ENCODE peak calls at places on chromosomes 6 and 20, in six cellular contexts. C is HepG2, S is K562, P is GM12878, J is SK-N-SH, I is H1. Q is an unnamed sample.

GRCh38 chr20:42483694-42484303 is 705.9 kb downstream of the PTPRT start:
- DNase-seq in C (peak), S (peak), P (no peak), J (peak), I (peak), Q (peak)

GRCh38 chr6:72861935-72862432 is 240.1 kb downstream of the KCNQ5 start:
- DNase-seq in C (no peak), S (no peak), P (peak), J (no peak), I (no peak), Q (peak)

GRCh38 chr6:14743465-14744211 is 502.2 kb upstream of the JARID2 start:
- DNase-seq in C (peak), S (peak), P (no peak), J (no peak), I (no peak), Q (peak)

GRCh38 chr6:138607478-138608433 is 108.5 kb upstream of the NHSL1 start:
- DNase-seq in C (no peak), S (no peak), P (no peak), J (no peak), I (no peak), Q (no peak)

GRCh38 chr6:2911171-2911570 is 8.1 kb upstream of the SERPINB9 start:
- DNase-seq in C (no peak), S (no peak), P (no peak), J (no peak), I (no peak), Q (peak)

GRCh38 chr6:150118642-150119041 is 24.2 kb upstream of the PPP1R14C start:
- DNase-seq in C (peak), S (no peak), P (no peak), J (no peak), I (no peak), Q (no peak)

GRCh38 chr20:62253398-62253797 is 15.1 kb downstream of the OSBPL2 start:
- DNase-seq in C (no peak), S (no peak), P (no peak), J (no peak), I (no peak), Q (no peak)

GRCh38 chr6:10720229-10720959 is 2.5 kb upstream of the TMEM14C start:
- DNase-seq in C (peak), S (no peak), P (no peak), J (peak), I (no peak), Q (no peak)

GRCh38 chr6:40349566-40350192 is 237.5 kb downstream of the LRFN2 start:
- DNase-seq in C (no peak), S (no peak), P (no peak), J (no peak), I (no peak), Q (no peak)

GRCh38 chr6:131807644-131808459 is at the start of gene ENPP1:
- DNase-seq in C (peak), S (peak), P (no peak), J (peak), I (no peak), Q (no peak)

GRCh38 chr6:100475554-100476325 is 11.0 kb upstream of the SIM1 start:
- DNase-seq in C (no peak), S (no peak), P (peak), J (no peak), I (no peak), Q (no peak)

GRCh38 chr6:21479140-21479539 is 114.4 kb upstream of the SOX4 start:
- DNase-seq in C (no peak), S (no peak), P (no peak), J (peak), I (no peak), Q (no peak)

GRCh38 chr6:14117158-14118090 is at the start of gene CD83:
- DNase-seq in C (peak), S (peak), P (no peak), J (peak), I (no peak), Q (peak)

GRCh38 chr6:165663283-165663735 is 268 bp upstream of the PDE10A start:
- DNase-seq in C (no peak), S (no peak), P (no peak), J (peak), I (no peak), Q (no peak)

GRCh38 chr6:111591901-111592461 is 13.7 kb downstream of the TRAF3IP2 start:
- DNase-seq in C (no peak), S (no peak), P (no peak), J (peak), I (no peak), Q (no peak)

GRCh38 chr6:16553531-16553930 is 207.7 kb downstream of the ATXN1 start:
- DNase-seq in C (no peak), S (no peak), P (no peak), J (no peak), I (no peak), Q (no peak)

GRCh38 chr6:111799576-111800467 is 73.4 kb downstream of the FYN start:
- DNase-seq in C (no peak), S (peak), P (no peak), J (no peak), I (no peak), Q (no peak)

GRCh38 chr20:41395669-41396664 is 29.3 kb upstream of the EMILIN3 start:
- DNase-seq in C (peak), S (no peak), P (no peak), J (no peak), I (no peak), Q (no peak)

GRCh38 chr20:41394931-41395668 is 28.5 kb upstream of the EMILIN3 start:
- DNase-seq in C (no peak), S (no peak), P (no peak), J (no peak), I (no peak), Q (no peak)

GRCh38 chr20:41394081-41394480 is 27.5 kb upstream of the EMILIN3 start:
- DNase-seq in C (no peak), S (no peak), P (no peak), J (no peak), I (no peak), Q (no peak)

GRCh38 chr20:41393705-41394066 is 27.1 kb upstream of the EMILIN3 start:
- DNase-seq in C (no peak), S (no peak), P (no peak), J (no peak), I (no peak), Q (no peak)

GRCh38 chr20:41398408-41398807 is 31.8 kb upstream of the EMILIN3 start:
- DNase-seq in C (no peak), S (no peak), P (no peak), J (no peak), I (no peak), Q (no peak)
- TF ChIP-seq POLR2AphosphoS5 in C (no peak), S (no peak), P (no peak), J (no peak), I (no peak), Q (no peak)

GRCh38 chr6:107488174-107488874 is 1.6 kb upstream of the SOBP start:
- DNase-seq in C (no peak), S (no peak), P (no peak), J (peak), I (no peak), Q (no peak)

GRCh38 chr6:107490568-107491058 is 696 bp downstream of the SOBP start:
- DNase-seq in C (no peak), S (no peak), P (no peak), J (peak), I (no peak), Q (no peak)

GRCh38 chr6:107491059-107491609 is 1.2 kb downstream of the SOBP start:
- DNase-seq in C (peak), S (no peak), P (no peak), J (peak), I (no peak), Q (no peak)

GRCh38 chr6:107488875-107489635 is 862 bp upstream of the SOBP start:
- DNase-seq in C (peak), S (peak), P (no peak), J (peak), I (no peak), Q (peak)

GRCh38 chr6:107489636-107490567 is at the start of gene SOBP:
- DNase-seq in C (peak), S (peak), P (no peak), J (peak), I (no peak), Q (no peak)
- TF ChIP-seq GABPA in C (no peak), S (no peak), P (no peak), J (no peak), I (no peak), Q (no peak)

GRCh38 chr6:113102761-113103160 is 754.4 kb upstream of the MARCKS start:
- DNase-seq in C (no peak), S (no peak), P (no peak), J (no peak), I (no peak), Q (no peak)
- TF ChIP-seq POLR2AphosphoS5 in C (no peak), S (no peak), P (no peak), J (no peak), I (no peak), Q (no peak)

GRCh38 chr20:34109442-34109841 is 2.6 kb downstream of the EIF2S2 start:
- DNase-seq in C (no peak), S (no peak), P (no peak), J (no peak), I (no peak), Q (no peak)

GRCh38 chr20:34111712-34112599 is at the start of gene EIF2S2:
- DNase-seq in C (peak), S (peak), P (peak), J (peak), I (peak), Q (peak)

GRCh38 chr20:34108616-34109174 is 3.3 kb downstream of the EIF2S2 start:
- DNase-seq in C (no peak), S (no peak), P (no peak), J (no peak), I (no peak), Q (no peak)

GRCh38 chr20:34111057-34111711 is 859 bp downstream of the EIF2S2 start:
- DNase-seq in C (no peak), S (no peak), P (no peak), J (peak), I (no peak), Q (no peak)

DNA sequence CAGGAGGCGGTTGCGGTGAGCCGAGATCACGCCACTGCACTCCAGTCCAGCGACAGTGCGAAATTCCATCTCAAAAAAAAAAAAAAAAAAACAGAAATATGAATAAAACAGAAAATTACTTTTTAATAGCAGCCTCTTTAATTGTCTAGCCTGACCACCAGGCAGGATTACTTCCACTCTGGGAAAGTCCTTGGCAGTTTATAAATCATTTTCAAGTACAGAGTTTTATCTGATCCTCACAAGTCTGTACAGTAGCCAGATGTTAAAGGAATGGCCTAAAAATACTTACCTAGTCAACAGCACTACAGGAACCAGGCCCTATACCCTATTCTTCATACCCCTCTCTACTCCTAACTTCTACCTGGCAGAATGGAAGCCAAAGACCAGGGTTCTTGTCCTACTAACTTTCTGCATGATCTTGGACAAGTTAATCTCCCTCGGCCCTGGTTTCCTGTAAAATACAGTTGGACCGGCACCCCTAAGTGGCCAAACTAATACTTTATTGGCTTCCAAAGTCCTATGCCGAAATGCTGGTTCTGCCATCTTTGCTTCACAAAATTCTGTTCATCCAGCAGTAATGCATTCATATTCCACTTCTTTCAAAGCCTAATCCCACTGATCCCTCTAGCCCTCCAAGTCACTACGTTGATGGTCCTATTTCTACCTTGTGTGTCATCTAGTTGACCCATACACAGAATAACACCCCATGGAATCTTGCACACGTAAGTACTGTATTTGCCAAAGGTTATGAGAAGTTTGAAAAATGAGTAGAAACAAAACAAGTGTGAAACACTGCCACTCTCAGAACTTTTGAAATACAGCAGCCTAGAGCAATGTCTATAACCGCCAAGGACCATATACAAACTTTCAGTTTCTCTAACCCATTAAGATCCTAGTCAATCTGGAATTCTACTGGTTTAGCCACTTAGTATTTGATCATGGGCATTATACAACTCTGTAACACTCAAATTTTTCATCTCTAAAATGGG is 1.7 kb downstream of the EIF2S2 start:
- DNase-seq in C (peak), S (no peak), P (no peak), J (no peak), I (no peak), Q (no peak)
- TF ChIP-seq GABPA in C (no peak), S (no peak), P (no peak), J (no peak), I (no peak), Q (no peak)

GRCh38 chr6:116020738-116021137 is 40.0 kb downstream of the FRK start:
- DNase-seq in C (no peak), S (no peak), P (no peak), J (no peak), I (no peak), Q (no peak)

GRCh38 chr6:116016846-116017545 is 43.7 kb downstream of the FRK start:
- DNase-seq in C (peak), S (no peak), P (no peak), J (no peak), I (no peak), Q (no peak)

GRCh38 chr6:116019428-116019827 is 41.3 kb downstream of the FRK start:
- DNase-seq in C (no peak), S (no peak), P (peak), J (no peak), I (no peak), Q (no peak)

GRCh38 chr6:116017546-116018276 is 43.0 kb downstream of the FRK start:
- DNase-seq in C (no peak), S (no peak), P (no peak), J (no peak), I (no peak), Q (no peak)

DNA sequence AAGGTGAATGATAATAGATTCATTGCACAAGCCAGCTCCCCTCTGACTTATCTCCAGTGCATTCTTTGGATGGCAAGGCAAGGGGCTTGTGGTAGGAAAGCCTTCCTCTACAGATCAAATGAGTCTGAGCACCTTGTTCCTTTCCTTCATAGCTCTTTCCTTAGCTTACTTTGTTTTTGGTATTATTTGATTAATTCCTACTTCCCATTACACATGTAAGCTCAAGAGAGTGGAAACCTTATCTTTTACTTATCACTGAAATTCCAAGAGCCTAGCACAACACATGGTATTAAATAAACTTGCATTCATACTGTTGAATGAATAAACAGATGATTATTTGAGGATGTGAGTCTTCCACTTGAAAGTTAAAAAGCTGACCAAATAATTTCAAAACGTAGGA is 41.7 kb downstream of the FRK start:
- DNase-seq in C (no peak), S (no peak), P (no peak), J (no peak), I (no peak), Q (no peak)
- TF ChIP-seq POLR2AphosphoS5 in C (no peak), S (no peak), P (no peak), J (no peak), I (no peak), Q (no peak)

GRCh38 chr20:37220796-37221195 is 40.8 kb downstream of the GHRH start:
- DNase-seq in C (no peak), S (no peak), P (no peak), J (peak), I (no peak), Q (no peak)
- TF ChIP-seq GABPA in C (no peak), S (no peak), P (no peak), J (no peak), I (no peak), Q (no peak)

Q was measured in HL-60.